ENCODE peak calls at places on chromosome 21, in seven cellular contexts. H is right atrium auricular region, G is uterus, K is spleen, P is tibial nerve, J is lower lobe of right lung, E is adrenal gland. W is an unnamed sample. For H3K36me3, the result is how much of the 10 kb centered on the place peaks cover.

GRCh38 chr21:32535616-32536015 is 49.7 kb downstream of the TCP10L start:
- DNase-seq in J (no peak), H (no peak), P (no peak), G (no peak), K (no peak), E (no peak), W (no peak)

GRCh38 chr21:42263591-42264131 is 44.7 kb downstream of the ABCG1 start:
- DNase-seq in P (peak), H (peak), J (peak), E (peak), G (peak), K (no peak), W (no peak)

GRCh38 chr21:45270306-45270821 is 17.3 kb downstream of the POFUT2 start:
- DNase-seq in G (peak), K (peak), H (no peak), E (no peak), J (no peak), P (no peak), W (no peak)

GRCh38 chr21:45322231-45322959 is 34.7 kb upstream of the POFUT2 start:
- DNase-seq in E (peak), G (no peak), J (no peak), H (no peak), K (peak), P (no peak), W (no peak)

GRCh38 chr21:45542667-45543370 is 579 bp upstream of the SLC19A1 start:
- DNase-seq in P (no peak), G (peak), E (peak), K (peak), J (peak), H (peak), W (no peak)

GRCh38 chr21:45418301-45419071 is 13.5 kb downstream of the COL18A1 start:
- DNase-seq in K (peak), J (peak), E (no peak), G (no peak), H (no peak), P (no peak), W (no peak)

GRCh38 chr21:31599563-31599962 is 59.9 kb upstream of the SOD1 start:
- DNase-seq in G (no peak), K (no peak), P (no peak), E (no peak), J (no peak), H (no peak), W (no peak)

GRCh38 chr21:45975017-45975595 is 6.5 kb upstream of the COL6A1 start:
- DNase-seq in E (no peak), K (peak), J (peak), P (no peak), G (peak), H (peak), W (no peak)

GRCh38 chr21:36005018-36005417 is 55.3 kb downstream of the SETD4 start:
- DNase-seq in K (no peak), J (no peak), H (no peak), G (peak), P (no peak), E (no peak), W (no peak)

GRCh38 chr21:42102946-42103345 is 31.8 kb downstream of the UMODL1 start:
- DNase-seq in P (no peak), G (no peak), K (no peak), H (no peak), E (no peak), J (no peak), W (no peak)

GRCh38 chr21:35227774-35228173 is 178.7 kb upstream of the RUNX1 start:
- DNase-seq in E (no peak), J (no peak), H (no peak), G (no peak), P (no peak), K (no peak), W (no peak)

GRCh38 chr21:16535100-16535418 is 805.3 kb downstream of the USP25 start:
- DNase-seq in J (peak), H (peak), P (peak), K (no peak), E (peak), G (peak), W (no peak)

GRCh38 chr21:41164981-41165650 is 2.8 kb upstream of the BACE2 start:
- DNase-seq in J (no peak), K (no peak), P (peak), H (no peak), G (peak), E (peak), W (no peak)

GRCh38 chr21:31117046-31117916 is 79.0 kb upstream of the KRTAP19-8 start:
- DNase-seq in K (no peak), H (no peak), J (no peak), P (no peak), E (no peak), G (no peak), W (no peak)

GRCh38 chr21:29351691-29352090 is 53.0 kb downstream of the BACH1 start:
- DNase-seq in G (no peak), P (no peak), K (no peak), J (no peak), E (no peak), H (no peak), W (no peak)

GRCh38 chr21:32442566-32443318 is 30.2 kb downstream of the EVA1C start:
- DNase-seq in G (no peak), J (no peak), E (no peak), K (peak), H (no peak), P (no peak), W (no peak)

GRCh38 chr21:46667191-46667734 is 31.8 kb downstream of the PRMT2 start:
- DNase-seq in E (no peak), K (no peak), H (no peak), J (no peak), P (no peak), G (no peak), W (no peak)

GRCh38 chr21:26624983-26625519 is 52.0 kb upstream of the CYYR1 start:
- DNase-seq in K (no peak), P (no peak), E (no peak), J (no peak), G (no peak), H (no peak), W (no peak)

DNA sequence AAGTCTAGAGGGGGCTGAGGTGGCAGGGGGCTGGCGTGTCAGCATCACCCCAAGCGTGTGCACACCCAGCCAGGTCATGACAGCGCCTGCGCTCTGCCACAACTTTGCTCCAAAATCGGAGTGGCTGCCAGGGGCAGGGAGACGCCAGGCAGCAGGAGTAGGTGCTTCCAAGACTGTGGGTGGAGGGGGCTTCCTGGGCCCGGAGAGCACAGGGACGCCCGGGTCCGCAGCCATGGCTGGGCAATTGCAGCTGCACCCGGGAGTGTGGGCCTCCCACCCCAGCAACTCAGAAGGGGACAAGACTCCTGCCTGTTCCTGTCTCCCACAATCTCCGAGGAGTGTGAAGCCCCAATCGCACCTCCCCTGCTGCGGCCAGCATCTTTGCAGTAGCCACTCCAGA is 53.1 kb upstream of the CYYR1 start:
- DNase-seq in G (no peak), H (no peak), J (no peak), K (no peak), E (no peak), P (no peak), W (no peak)
- TF ChIP-seq CTCF in G (no peak), H (no peak), J (no peak), K (no peak), E (no peak), P (no peak), W (no peak)

DNA sequence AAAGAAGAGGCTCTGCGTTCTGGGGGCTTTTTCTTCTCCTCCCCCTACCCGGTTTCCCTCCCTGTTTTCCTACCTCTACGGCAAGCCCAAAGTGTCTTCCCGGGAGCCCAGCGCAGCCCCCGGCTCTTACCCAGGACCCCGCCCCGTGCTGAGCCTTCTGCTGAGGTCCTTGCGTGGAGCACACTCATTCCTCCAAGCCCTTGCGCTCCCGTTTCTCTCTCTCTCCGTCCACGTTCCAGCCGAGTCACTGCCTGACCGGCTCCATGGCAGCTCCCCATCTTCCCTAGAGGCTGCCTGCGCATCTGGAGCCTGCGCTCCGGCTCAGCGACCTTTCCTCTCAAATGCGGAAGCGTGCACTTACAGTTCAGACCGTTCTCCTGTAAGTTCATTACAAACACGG is 24.9 kb upstream of the PDXK start:
- DNase-seq in G (no peak), E (no peak), K (peak), P (no peak), H (no peak), J (peak), W (no peak)
- H3K36me3 ChIP-seq in G (under half), E (under half), K (under half), P (half or more), H (under half), J (half or more), W (under half)

GRCh38 chr21:37717534-37717933 is 198.7 kb downstream of the KCNJ6 start:
- DNase-seq in K (no peak), E (no peak), G (no peak), H (no peak), J (no peak), P (no peak), W (no peak)
- TF ChIP-seq CTCF in K (no peak), E (no peak), G (no peak), H (no peak), J (no peak), P (no peak), W (no peak)

DNA sequence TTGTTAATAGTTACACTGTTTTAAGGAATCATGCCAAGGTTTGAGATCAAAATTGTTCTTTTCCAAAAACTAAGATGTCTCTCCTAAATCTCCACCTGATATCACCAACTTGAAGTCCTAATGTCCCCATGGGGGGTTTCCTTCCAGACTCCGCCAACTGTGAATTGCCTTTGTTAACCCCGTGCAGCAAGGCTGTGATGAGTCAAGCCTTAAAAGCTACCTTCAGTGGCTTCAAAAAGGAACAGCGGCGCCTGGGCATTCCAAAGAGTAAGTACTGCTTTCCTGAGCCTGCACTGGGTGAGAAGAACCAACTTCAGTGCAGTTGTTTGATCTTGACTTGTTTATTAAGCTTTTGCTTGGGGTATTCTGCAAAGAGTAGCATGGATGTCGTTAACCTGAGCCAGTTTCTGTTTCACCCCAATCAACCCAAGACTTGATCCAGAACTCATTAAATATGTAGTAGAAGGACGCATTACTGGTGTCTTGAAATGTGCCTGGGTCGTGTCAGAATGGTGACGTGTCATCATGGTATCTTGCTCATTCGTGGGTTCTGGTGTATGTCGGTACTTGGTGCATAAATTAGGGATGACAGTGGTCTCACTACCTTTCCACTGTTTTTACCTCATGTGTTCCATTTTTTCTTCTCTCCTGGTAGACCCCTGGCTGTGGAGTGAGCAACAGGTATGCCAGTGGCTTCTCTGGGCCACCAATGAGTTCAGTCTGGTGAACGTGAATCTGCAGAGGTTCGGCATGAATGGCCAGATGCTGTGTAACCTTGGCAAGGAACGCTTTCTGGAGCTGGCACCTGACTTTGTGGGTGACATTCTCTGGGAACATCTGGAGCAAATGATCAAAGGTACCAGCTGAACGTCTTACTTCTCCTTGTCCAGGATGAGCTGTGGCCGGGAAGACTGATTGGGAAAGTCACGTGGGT is 8.7 kb downstream of the ETS2 start:
- DNase-seq in P (no peak), J (no peak), G (no peak), E (no peak), H (no peak), K (no peak), W (no peak)
- H3K36me3 ChIP-seq in P (half or more), J (half or more), G (under half), E (under half), H (half or more), K (under half), W (half or more)

GRCh38 chr21:43800566-43800965 is 11.2 kb downstream of the RRP1 start:
- DNase-seq in E (no peak), H (no peak), G (no peak), J (no peak), K (peak), P (no peak), W (no peak)
- TF ChIP-seq CTCF in E (no peak), H (no peak), G (no peak), J (no peak), K (no peak), P (no peak), W (no peak)

DNA sequence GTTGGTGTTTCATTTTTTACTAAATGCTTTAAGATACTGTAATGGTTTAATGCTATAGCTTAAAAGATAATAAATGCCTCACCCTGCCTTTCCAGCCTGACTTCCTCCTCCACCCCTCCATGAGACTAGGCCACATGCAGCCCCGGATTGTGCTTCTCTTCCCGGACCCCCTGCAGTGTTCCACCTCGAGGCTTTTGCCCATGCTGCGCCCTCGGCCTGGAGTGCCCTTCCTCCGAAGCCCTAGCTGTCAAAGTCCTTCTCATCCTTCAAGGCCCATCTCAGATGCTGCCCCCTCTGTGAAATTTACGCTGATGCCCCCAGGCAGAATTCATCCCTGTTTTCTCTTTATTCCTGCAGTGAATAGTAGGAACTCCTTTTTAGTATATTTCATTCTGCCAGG is 98.5 kb downstream of the ATP5PO start:
- DNase-seq in E (no peak), H (no peak), J (no peak), K (no peak), P (no peak), G (no peak), W (no peak)
- H3K36me3 ChIP-seq in E (under half), H (under half), J (under half), K (under half), P (half or more), G (under half), W (under half)

GRCh38 chr21:44072111-44072510 is 35.1 kb upstream of the PWP2 start:
- DNase-seq in P (no peak), J (no peak), K (no peak), H (no peak), G (no peak), E (no peak), W (no peak)

GRCh38 chr21:44074315-44074958 is 32.8 kb upstream of the PWP2 start:
- DNase-seq in K (no peak), E (no peak), J (no peak), P (no peak), G (no peak), H (no peak), W (no peak)

GRCh38 chr21:44070391-44070790 is 36.8 kb upstream of the PWP2 start:
- DNase-seq in E (no peak), K (no peak), J (no peak), P (no peak), H (no peak), G (no peak), W (no peak)

GRCh38 chr21:44067011-44067839 is 40.0 kb upstream of the PWP2 start:
- DNase-seq in G (no peak), K (no peak), H (no peak), P (no peak), J (no peak), E (no peak), W (no peak)

DNA sequence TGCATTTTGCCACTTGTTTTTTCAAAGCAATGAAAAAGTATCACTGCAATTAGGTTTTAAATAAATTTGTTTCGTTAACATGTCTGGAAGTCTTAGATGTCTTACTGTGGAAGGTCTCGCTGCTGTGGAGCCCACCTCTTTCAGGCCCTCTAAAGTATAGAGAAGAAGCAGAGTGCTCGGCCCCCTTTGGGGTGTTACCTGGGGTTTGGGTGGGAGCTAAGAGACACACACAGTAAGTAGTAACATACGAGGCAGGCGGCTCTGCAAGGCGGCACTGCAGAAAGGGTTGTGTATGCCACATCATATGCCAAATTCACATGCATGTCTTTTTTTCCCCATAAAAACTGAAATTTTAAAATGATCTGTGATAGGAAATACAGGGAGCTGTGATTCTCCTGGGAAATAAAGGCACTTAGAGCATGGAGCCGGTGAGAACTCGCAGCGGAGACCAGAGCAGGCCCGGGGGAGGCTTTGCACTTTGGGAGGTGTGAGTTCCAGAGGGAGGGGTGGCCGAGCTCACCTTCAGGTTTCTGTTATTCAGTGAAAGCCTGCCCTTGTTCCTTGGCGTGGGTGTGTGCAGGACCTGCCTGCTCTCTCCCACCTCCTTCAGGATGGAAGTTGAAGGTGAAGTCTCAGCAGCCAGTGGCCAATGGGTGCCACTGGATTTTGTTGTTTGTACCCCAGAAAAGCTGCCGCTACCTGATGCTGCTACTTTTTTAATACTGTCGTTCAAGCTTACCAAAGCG is 35.7 kb upstream of the PWP2 start:
- DNase-seq in H (no peak), G (no peak), J (no peak), E (no peak), P (no peak), K (no peak), W (no peak)
- TF ChIP-seq CTCF in H (no peak), G (no peak), J (no peak), E (no peak), P (no peak), K (no peak), W (no peak)